ENCODE peak calls at places on chromosomes 11 and 22, in eight cellular contexts. K is neural progenitor cell, U is fibroblast of villous mesenchyme, J is RWPE1, C is sigmoid colon, M is cardiac fibroblast, X is tibial nerve, H is coronary artery. Z is an unnamed sample.

GRCh38 chr11:112564228-112564955 is 303.7 kb upstream of the PLET1 start:
- DNase-seq in K (no peak), U (peak; percentile 90), J (peak; percentile 15), C (no peak), M (peak; percentile 46), X (peak; percentile 14), H (no peak), Z (peak; percentile 23)

GRCh38 chr22:35111244-35111643 is 45.3 kb downstream of the ISX start:
- DNase-seq in K (no peak), U (no peak), J (no peak), C (no peak), M (no peak), X (no peak), H (no peak), Z (no peak)

GRCh38 chr11:86947541-86947940 is 7.7 kb downstream of the FZD4 start:
- DNase-seq in K (no peak), U (no peak), J (no peak), C (no peak), M (no peak), X (no peak), H (no peak), Z (no peak)

GRCh38 chr11:79439893-79440450 is 858 bp downstream of the TENM4 start:
- DNase-seq in K (peak; percentile 74), U (no peak), J (peak; percentile 23), C (peak; percentile 69), M (no peak), X (no peak), H (peak; percentile 75), Z (peak; percentile 19)

GRCh38 chr11:120022617-120023016 is 115.3 kb downstream of the TRIM29 start:
- DNase-seq in K (no peak), U (no peak), J (no peak), C (no peak), M (no peak), X (no peak), H (no peak), Z (no peak)

GRCh38 chr11:61071208-61071681 is 31.0 kb upstream of the CD5 start:
- DNase-seq in K (no peak), U (no peak), J (no peak), C (peak; percentile 48), M (no peak), X (no peak), H (no peak), Z (no peak)

GRCh38 chr22:37569009-37569920 is 9.0 kb downstream of the CDC42EP1 start:
- DNase-seq in K (no peak), U (no peak), J (no peak), C (no peak), M (no peak), X (no peak), H (no peak), Z (peak; percentile 93)

GRCh38 chr22:21446827-21447690 is 20.1 kb upstream of the TMEM191C start:
- DNase-seq in K (no peak), U (no peak), J (no peak), C (peak; percentile 56), M (no peak), X (peak; percentile 8), H (no peak), Z (no peak)

GRCh38 chr11:2571598-2572281 is 126.9 kb downstream of the KCNQ1 start:
- DNase-seq in K (no peak), U (no peak), J (no peak), C (peak; percentile 57), M (no peak), X (no peak), H (no peak), Z (no peak)

GRCh38 chr11:44356351-44356750 is 46.4 kb upstream of the ALX4 start:
- DNase-seq in K (no peak), U (no peak), J (no peak), C (no peak), M (no peak), X (no peak), H (no peak), Z (no peak)

GRCh38 chr11:40732107-40732506 is 727.3 kb downstream of the LRRC4C start:
- DNase-seq in K (no peak), U (no peak), J (no peak), C (no peak), M (no peak), X (no peak), H (no peak), Z (no peak)

GRCh38 chr22:23163665-23164064 is 16.6 kb upstream of the BCR start:
- DNase-seq in K (no peak), U (no peak), J (no peak), C (peak; percentile 89), M (peak; percentile 63), X (peak; percentile 74), H (no peak), Z (no peak)

GRCh38 chr11:121886005-121886739 is 229.8 kb downstream of the BLID start:
- DNase-seq in K (no peak), U (no peak), J (no peak), C (peak; percentile 84), M (peak; percentile 36), X (peak; percentile 61), H (no peak), Z (no peak)

GRCh38 chr22:31248138-31248745 is 36.1 kb downstream of the LIMK2 start:
- DNase-seq in K (peak; percentile 92), U (peak; percentile 95), J (peak; percentile 87), C (peak; percentile 90), M (peak; percentile 93), X (peak; percentile 56), H (peak; percentile 86), Z (peak; percentile 55)

GRCh38 chr22:28977481-28977971 is 84.1 kb downstream of the C22orf31 start:
- DNase-seq in K (no peak), U (peak; percentile 44), J (no peak), C (no peak), M (peak; percentile 34), X (no peak), H (no peak), Z (no peak)

GRCh38 chr11:26323837-26324236 is 8.1 kb upstream of the ANO3 start:
- DNase-seq in K (no peak), U (no peak), J (no peak), C (no peak), M (no peak), X (no peak), H (no peak), Z (no peak)

GRCh38 chr11:95301497-95301896 is 70.5 kb upstream of the SESN3 start:
- DNase-seq in K (no peak), U (no peak), J (no peak), C (no peak), M (peak; percentile 44), X (no peak), H (no peak), Z (no peak)

GRCh38 chr11:23010790-23011340 is 150.6 kb upstream of the CCDC179 start:
- DNase-seq in K (no peak), U (no peak), J (no peak), C (no peak), M (no peak), X (no peak), H (no peak), Z (no peak)

GRCh38 chr11:23012930-23013329 is 152.7 kb upstream of the CCDC179 start:
- DNase-seq in K (no peak), U (no peak), J (no peak), C (no peak), M (no peak), X (no peak), H (no peak), Z (no peak)

GRCh38 chr11:23013509-23013908 is 153.2 kb upstream of the CCDC179 start:
- DNase-seq in K (no peak), U (no peak), J (no peak), C (no peak), M (no peak), X (no peak), H (no peak), Z (no peak)
- TF ChIP-seq CTCF in K (no peak), U (no peak), J (no peak), C (no peak), M (no peak), X (no peak), H (no peak), Z (no peak)

DNA sequence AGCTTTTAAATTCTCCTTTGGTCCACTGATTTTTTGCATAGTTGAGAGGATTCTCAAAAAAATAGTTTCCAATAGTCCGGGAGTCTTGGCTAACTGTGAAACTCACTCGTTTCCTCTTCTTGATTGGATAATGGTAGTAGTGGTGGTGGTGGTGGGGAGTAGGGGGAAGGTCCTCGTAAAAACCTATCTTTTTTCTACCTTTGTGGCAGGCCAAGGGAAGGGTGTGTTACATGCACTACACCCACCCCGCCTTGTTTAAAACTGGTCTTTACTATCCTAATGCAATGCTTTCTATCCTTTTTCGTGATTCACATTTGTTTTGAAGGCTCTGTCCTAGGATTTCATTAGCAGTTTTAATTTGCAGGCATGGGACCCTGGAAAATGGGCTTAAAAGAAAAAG is 4.8 kb downstream of the TEAD1 start:
- DNase-seq in K (no peak), U (no peak), J (no peak), C (no peak), M (no peak), X (no peak), H (no peak), Z (no peak)
- TF ChIP-seq CTCF in K (no peak), U (no peak), J (no peak), C (no peak), M (no peak), X (no peak), H (no peak), Z (no peak)

DNA sequence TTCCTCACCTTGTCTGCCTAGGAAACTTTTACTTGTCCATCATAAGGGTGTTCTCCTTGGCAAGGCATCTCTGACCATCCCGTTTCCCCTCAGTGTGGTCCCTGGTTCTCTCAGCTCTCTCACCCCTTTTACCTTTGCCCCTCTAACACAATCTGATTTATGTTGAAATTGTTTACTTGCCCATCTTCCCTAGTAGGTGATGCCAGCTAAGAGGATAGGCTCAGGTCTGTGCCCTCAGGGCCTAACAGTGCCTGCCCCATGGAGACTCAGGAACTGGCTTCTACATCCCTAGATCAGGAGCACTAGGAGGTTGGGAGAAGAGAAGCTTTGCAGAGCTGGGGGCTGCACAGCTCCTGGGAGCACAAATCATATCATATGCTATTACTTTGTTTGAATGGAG is 21.1 kb upstream of the ALG8 start:
- DNase-seq in K (no peak), U (no peak), J (no peak), C (no peak), M (no peak), X (no peak), H (no peak), Z (no peak)
- TF ChIP-seq CTCF in K (no peak), U (no peak), J (no peak), C (no peak), M (no peak), X (no peak), H (no peak), Z (no peak)

DNA sequence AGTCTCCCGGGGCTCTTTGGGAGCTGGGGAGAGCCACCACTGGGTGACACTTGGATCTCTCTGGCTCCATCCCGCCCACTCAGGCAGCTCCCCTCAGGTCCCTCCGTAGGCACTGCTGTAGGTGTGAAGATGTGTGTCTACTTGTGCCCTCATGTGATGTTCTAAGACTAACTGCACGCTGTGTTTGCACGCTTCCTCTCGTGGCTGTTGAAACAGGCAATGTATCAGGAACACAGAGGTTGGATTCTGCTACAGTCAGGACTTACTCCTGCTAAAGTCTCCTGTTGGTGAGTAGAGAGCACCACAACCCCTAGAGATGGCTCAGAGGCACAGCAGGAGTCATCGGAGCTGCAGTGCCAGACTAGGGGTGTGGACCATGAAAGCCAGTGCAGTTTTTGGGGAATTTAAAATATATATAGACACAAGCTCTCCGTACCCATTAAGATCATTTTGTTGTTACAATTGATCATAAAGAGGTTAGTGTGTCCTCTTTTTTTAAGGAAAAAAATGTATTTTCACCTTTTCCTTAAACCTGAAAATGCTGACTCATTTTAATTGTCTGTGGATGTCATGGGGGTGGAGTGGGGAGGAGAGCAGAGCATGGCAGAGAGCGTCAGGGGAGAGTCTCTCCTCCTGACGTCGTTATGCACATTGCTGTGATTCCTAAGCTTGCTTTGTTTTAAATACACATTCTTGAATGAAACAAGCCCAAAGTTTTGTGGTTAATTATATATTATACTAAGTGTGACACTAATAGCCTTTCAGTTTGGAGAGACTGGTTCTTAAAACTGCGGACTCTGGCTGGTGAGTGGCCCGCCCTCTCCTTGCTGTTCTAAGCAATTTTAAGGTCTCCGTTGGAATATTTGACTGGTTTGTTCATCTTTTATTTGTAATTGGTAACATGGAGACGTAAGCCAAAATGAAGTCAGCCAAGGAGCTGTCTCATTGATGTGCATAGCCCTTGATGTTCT is 16.2 kb upstream of the CTTN start:
- DNase-seq in K (no peak), U (peak; percentile 87), J (no peak), C (peak; percentile 56), M (peak; percentile 44), X (no peak), H (no peak), Z (no peak)
- TF ChIP-seq CTCF in K (no peak), U (peak; percentile 36), J (no peak), C (no peak), M (peak; percentile 7), X (no peak), H (no peak), Z (no peak)